ENCODE peak calls at places on chromosomes 6 and 20, in six cellular contexts. One of them, this sample, is unnamed.

GRCh38 chr6:52136934-52137467 is 49.2 kb upstream of the IL17A start:
- DNase-seq in K562: no peak
- DNase-seq in IMR-90: no peak
- DNase-seq in GM12878: no peak
- DNase-seq in A549: no peak
- DNase-seq in HepG2: no peak
- DNase-seq in this sample: no peak

GRCh38 chr6:123224077-123224476 is 228.0 kb downstream of the CLVS2 start:
- DNase-seq in IMR-90: no peak
- DNase-seq in HepG2: no peak
- DNase-seq in A549: no peak
- DNase-seq in GM12878: no peak
- DNase-seq in K562: no peak
- DNase-seq in this sample: no peak

GRCh38 chr6:132513821-132514545 is 1.1 kb upstream of the STX7 start:
- DNase-seq in HepG2: peak
- DNase-seq in A549: no peak
- DNase-seq in GM12878: no peak
- DNase-seq in IMR-90: no peak
- DNase-seq in K562: no peak
- DNase-seq in this sample: no peak

GRCh38 chr6:38346291-38347079 is 293.2 kb downstream of the BTBD9 start:
- DNase-seq in K562: no peak
- DNase-seq in A549: no peak
- DNase-seq in IMR-90: peak
- DNase-seq in HepG2: no peak
- DNase-seq in GM12878: no peak
- DNase-seq in this sample: no peak

GRCh38 chr20:34268851-34269668 is 27.8 kb downstream of the ASIP start:
- DNase-seq in A549: no peak
- DNase-seq in K562: no peak
- DNase-seq in IMR-90: no peak
- DNase-seq in HepG2: no peak
- DNase-seq in GM12878: no peak
- DNase-seq in this sample: no peak

GRCh38 chr6:11625302-11625701 is 87.8 kb downstream of the TMEM170B start:
- DNase-seq in IMR-90: no peak
- DNase-seq in K562: no peak
- DNase-seq in HepG2: no peak
- DNase-seq in GM12878: no peak
- DNase-seq in A549: no peak
- DNase-seq in this sample: no peak

GRCh38 chr20:59342017-59342957 is 41.9 kb downstream of the EDN3 start:
- DNase-seq in IMR-90: no peak
- DNase-seq in GM12878: no peak
- DNase-seq in K562: no peak
- DNase-seq in A549: no peak
- DNase-seq in HepG2: no peak
- DNase-seq in this sample: no peak

GRCh38 chr6:148629910-148630470 is 116.8 kb upstream of the UST start:
- DNase-seq in K562: no peak
- DNase-seq in A549: no peak
- DNase-seq in HepG2: no peak
- DNase-seq in IMR-90: no peak
- DNase-seq in GM12878: no peak
- DNase-seq in this sample: no peak

GRCh38 chr6:1312444-1313363 is 806 bp downstream of the FOXQ1 start:
- DNase-seq in GM12878: no peak
- DNase-seq in IMR-90: no peak
- DNase-seq in A549: no peak
- DNase-seq in K562: no peak
- DNase-seq in HepG2: no peak
- DNase-seq in this sample: peak

GRCh38 chr20:43514062-43514971 is 6.8 kb downstream of the L3MBTL1 start:
- DNase-seq in HepG2: peak
- DNase-seq in GM12878: peak
- DNase-seq in K562: peak
- DNase-seq in A549: no peak
- DNase-seq in IMR-90: peak
- DNase-seq in this sample: peak

GRCh38 chr20:51588762-51589161 is 46.2 kb upstream of the NFATC2 start:
- DNase-seq in GM12878: no peak
- DNase-seq in A549: no peak
- DNase-seq in K562: no peak
- DNase-seq in IMR-90: no peak
- DNase-seq in HepG2: no peak
- DNase-seq in this sample: no peak

GRCh38 chr6:42292002-42292735 is 74.5 kb upstream of the MRPS10 start:
- DNase-seq in K562: no peak
- DNase-seq in HepG2: no peak
- DNase-seq in IMR-90: peak
- DNase-seq in GM12878: no peak
- DNase-seq in A549: peak
- DNase-seq in this sample: no peak

GRCh38 chr6:101876431-101876830 is 482.9 kb downstream of the GRIK2 start:
- DNase-seq in HepG2: no peak
- DNase-seq in IMR-90: no peak
- DNase-seq in K562: no peak
- DNase-seq in A549: no peak
- DNase-seq in GM12878: no peak
- DNase-seq in this sample: no peak

GRCh38 chr6:2790588-2790987 is 25.4 kb downstream of the WRNIP1 start:
- DNase-seq in A549: peak
- DNase-seq in GM12878: no peak
- DNase-seq in HepG2: no peak
- DNase-seq in IMR-90: peak
- DNase-seq in K562: no peak
- DNase-seq in this sample: no peak
- TF ChIP-seq SMC3 in A549: no peak
- TF ChIP-seq SMC3 in GM12878: no peak
- TF ChIP-seq SMC3 in HepG2: no peak
- TF ChIP-seq SMC3 in IMR-90: no peak
- TF ChIP-seq SMC3 in K562: no peak
- TF ChIP-seq SMC3 in this sample: no peak

GRCh38 chr6:100173211-100173610 is 179.2 kb upstream of the MCHR2 start:
- DNase-seq in IMR-90: no peak
- DNase-seq in K562: no peak
- DNase-seq in A549: no peak
- DNase-seq in HepG2: no peak
- DNase-seq in GM12878: no peak
- DNase-seq in this sample: no peak
- TF ChIP-seq SMC3 in IMR-90: no peak
- TF ChIP-seq SMC3 in K562: no peak
- TF ChIP-seq SMC3 in A549: no peak
- TF ChIP-seq SMC3 in HepG2: no peak
- TF ChIP-seq SMC3 in GM12878: no peak
- TF ChIP-seq SMC3 in this sample: no peak

GRCh38 chr20:18702736-18703135 is 110.8 kb upstream of the SCP2D1 start:
- DNase-seq in A549: no peak
- DNase-seq in K562: no peak
- DNase-seq in GM12878: no peak
- DNase-seq in IMR-90: no peak
- DNase-seq in HepG2: no peak
- DNase-seq in this sample: no peak
- TF ChIP-seq SMC3 in A549: no peak
- TF ChIP-seq SMC3 in K562: no peak
- TF ChIP-seq SMC3 in GM12878: no peak
- TF ChIP-seq SMC3 in IMR-90: no peak
- TF ChIP-seq SMC3 in HepG2: no peak
- TF ChIP-seq SMC3 in this sample: no peak

GRCh38 chr20:44733341-44734069 is 12.2 kb upstream of the KCNK15 start:
- DNase-seq in K562: peak
- DNase-seq in IMR-90: peak
- DNase-seq in GM12878: no peak
- DNase-seq in A549: peak
- DNase-seq in HepG2: peak
- DNase-seq in this sample: peak
- TF ChIP-seq SMC3 in K562: peak
- TF ChIP-seq SMC3 in IMR-90: peak
- TF ChIP-seq SMC3 in GM12878: peak
- TF ChIP-seq SMC3 in A549: peak
- TF ChIP-seq SMC3 in HepG2: peak
- TF ChIP-seq SMC3 in this sample: peak

DNA sequence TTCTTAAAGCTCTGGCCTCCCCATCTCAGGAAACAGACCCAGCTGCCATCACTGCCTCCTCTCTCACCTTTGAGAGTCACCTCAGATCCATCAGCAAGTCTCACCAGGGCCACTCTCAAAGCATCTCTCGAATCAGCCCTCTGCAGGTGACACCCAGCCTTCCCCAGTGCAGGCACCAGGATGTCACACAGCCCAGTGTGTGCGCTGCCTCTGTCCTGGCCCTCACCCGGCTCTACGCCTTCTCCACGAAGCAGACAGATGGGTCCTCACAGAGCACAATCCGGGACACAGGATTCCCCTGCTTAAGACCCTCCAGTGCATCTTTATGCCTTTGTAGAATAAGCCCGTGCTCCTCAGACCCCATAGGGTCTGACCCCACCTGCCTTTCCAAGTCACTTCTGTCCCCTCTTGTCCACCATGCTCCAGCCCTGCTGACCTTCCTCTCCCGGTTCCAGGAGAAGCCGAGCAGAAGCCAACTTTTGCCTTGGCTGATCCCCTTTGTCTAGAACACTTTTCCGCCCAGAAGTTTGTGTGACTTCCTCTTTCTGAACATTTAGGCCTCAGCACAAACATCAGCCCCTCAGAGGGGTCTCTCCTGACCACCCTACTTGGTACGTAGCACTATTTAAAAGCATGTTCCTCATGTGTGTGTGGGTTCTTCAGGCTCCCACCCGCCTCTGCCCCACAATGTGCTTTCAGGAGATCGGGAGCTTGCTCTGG is 60.2 kb downstream of the PSMG4 start:
- DNase-seq in HepG2: no peak
- DNase-seq in A549: no peak
- DNase-seq in K562: no peak
- DNase-seq in GM12878: no peak
- DNase-seq in IMR-90: no peak
- DNase-seq in this sample: no peak
- TF ChIP-seq SMC3 in HepG2: no peak
- TF ChIP-seq SMC3 in A549: no peak
- TF ChIP-seq SMC3 in K562: no peak
- TF ChIP-seq SMC3 in GM12878: no peak
- TF ChIP-seq SMC3 in IMR-90: no peak
- TF ChIP-seq SMC3 in this sample: no peak

GRCh38 chr20:31836853-31837608 is 8.4 kb downstream of the FOXS1 start:
- DNase-seq in A549: no peak
- DNase-seq in HepG2: no peak
- DNase-seq in K562: no peak
- DNase-seq in GM12878: no peak
- DNase-seq in IMR-90: no peak
- DNase-seq in this sample: peak
- TF ChIP-seq SMC3 in A549: no peak
- TF ChIP-seq SMC3 in HepG2: no peak
- TF ChIP-seq SMC3 in K562: no peak
- TF ChIP-seq SMC3 in GM12878: no peak
- TF ChIP-seq SMC3 in IMR-90: no peak
- TF ChIP-seq SMC3 in this sample: no peak

GRCh38 chr6:63272397-63272796 is 47.4 kb downstream of the LGSN start:
- DNase-seq in HepG2: peak
- DNase-seq in IMR-90: peak
- DNase-seq in K562: peak
- DNase-seq in A549: no peak
- DNase-seq in GM12878: no peak
- DNase-seq in this sample: peak
- TF ChIP-seq SMC3 in HepG2: peak
- TF ChIP-seq SMC3 in IMR-90: peak
- TF ChIP-seq SMC3 in K562: no peak
- TF ChIP-seq SMC3 in A549: no peak
- TF ChIP-seq SMC3 in GM12878: peak
- TF ChIP-seq SMC3 in this sample: peak